ENCODE peak calls at places on chromosome 17, in five cellular contexts. T is NCI-H345; K is stimulated activated CD4-positive, alpha-beta T cell treated with anti-CD3 and anti-CD28 coated beads, Interleukin-12 subunit alpha, Interleukin-12 subunit beta, amount 100 ng/mL, for 24 hours; B is EL; R is NCI-H748 treated with DMSO at 0.1 percent for 48 hours. P is an unnamed sample.

GRCh38 chr17:49191407-49191916 is 18.9 kb downstream of the GNGT2 start:
- DNase-seq in R (peak), K (no peak), B (no peak), T (no peak), P (no peak)

GRCh38 chr17:27939489-27940465 is 46.6 kb upstream of the LYRM9 start:
- DNase-seq in B (no peak), T (no peak), K (no peak), R (peak), P (no peak)

GRCh38 chr17:75521951-75522727 is 3.4 kb upstream of the LLGL2 start:
- DNase-seq in R (no peak), K (no peak), B (no peak), T (no peak), P (no peak)

GRCh38 chr17:2084129-2084765 is 29.3 kb downstream of the HIC1 start:
- DNase-seq in B (peak), T (no peak), K (no peak), R (no peak), P (no peak)

GRCh38 chr17:51913491-51913890 is 245.0 kb downstream of the CA10 start:
- DNase-seq in K (no peak), R (no peak), B (no peak), T (no peak), P (no peak)

GRCh38 chr17:11909348-11909747 is 87.9 kb downstream of the ZNF18 start:
- DNase-seq in B (no peak), K (no peak), T (no peak), R (no peak), P (no peak)

GRCh38 chr17:18332909-18333489 is 17.9 kb downstream of the SMCR8 start:
- DNase-seq in B (peak), T (no peak), R (no peak), K (no peak), P (no peak)

GRCh38 chr17:17711708-17712141 is 30.5 kb downstream of the RAI1 start:
- DNase-seq in R (no peak), B (no peak), K (no peak), T (no peak), P (no peak)

GRCh38 chr17:76529224-76529642 is 8.3 kb downstream of the CYGB start:
- DNase-seq in T (no peak), B (peak), K (no peak), R (no peak), P (no peak)

GRCh38 chr17:40362696-40363479 is 1.6 kb downstream of the GJD3 start:
- DNase-seq in B (peak), K (peak), R (no peak), T (peak), P (no peak)

GRCh38 chr17:13931111-13931526 is 138.2 kb upstream of the COX10 start:
- DNase-seq in R (no peak), B (peak), T (no peak), K (no peak), P (no peak)

GRCh38 chr17:55576237-55576998 is 65.2 kb upstream of the SMIM36 start:
- DNase-seq in K (no peak), T (no peak), B (peak), R (no peak), P (no peak)

GRCh38 chr17:21814776-21815175 is 122.5 kb downstream of the KCNJ18 start:
- DNase-seq in K (no peak), B (no peak), T (no peak), R (no peak), P (no peak)

GRCh38 chr17:44990994-44991393 is 22.9 kb upstream of the C1QL1 start:
- DNase-seq in T (no peak), K (no peak), R (no peak), B (no peak), P (no peak)

GRCh38 chr17:28540231-28540630 is 12.2 kb downstream of the UNC119 start:
- DNase-seq in R (no peak), B (no peak), K (no peak), T (no peak), P (no peak)

GRCh38 chr17:53122966-53123365 is 699.8 kb upstream of the KIF2B start:
- DNase-seq in K (no peak), R (no peak), T (no peak), B (no peak), P (no peak)

GRCh38 chr17:50130778-50131317 is 888 bp upstream of the SAMD14 start:
- DNase-seq in T (peak), B (no peak), K (no peak), R (no peak), P (peak)

GRCh38 chr17:66255527-66255971 is 26.3 kb upstream of the APOH start:
- DNase-seq in R (no peak), T (no peak), K (no peak), B (no peak), P (no peak)

GRCh38 chr17:38428643-38429371 is 543 bp downstream of the ARHGAP23 start:
- DNase-seq in B (peak), K (no peak), T (no peak), R (no peak), P (no peak)

GRCh38 chr17:67211742-67212141 is 33.3 kb downstream of the HELZ start:
- DNase-seq in T (no peak), B (peak), K (no peak), R (no peak), P (no peak)

GRCh38 chr17:10513284-10514067 is 4.9 kb downstream of the MYH1 start:
- DNase-seq in B (peak), K (no peak), T (no peak), R (no peak), P (no peak)

GRCh38 chr17:40602445-40603443 is 37.5 kb upstream of the CCR7 start:
- DNase-seq in R (no peak), B (no peak), K (peak), T (no peak), P (no peak)

GRCh38 chr17:68775338-68775737 is 174.2 kb upstream of the FAM20A start:
- DNase-seq in B (no peak), R (no peak), K (no peak), T (no peak), P (no peak)

GRCh38 chr17:19268611-19269010 is 31.4 kb downstream of the EPN2 start:
- DNase-seq in R (no peak), B (no peak), K (no peak), T (no peak), P (no peak)

GRCh38 chr17:49498037-49498615 is 3.0 kb downstream of the NGFR start:
- DNase-seq in K (no peak), T (no peak), B (no peak), R (no peak), P (no peak)

GRCh38 chr17:45436161-45436560 is 3.5 kb upstream of the ARHGAP27 start:
- DNase-seq in R (no peak), K (no peak), B (no peak), T (no peak), P (no peak)

GRCh38 chr17:69609495-69610315 is 195.2 kb downstream of the MAP2K6 start:
- DNase-seq in B (peak), T (no peak), R (peak), K (no peak), P (no peak)

P was measured in NCI-H1436 treated with DMSO at 0.1 percent for 48 hours.